ENCODE peak calls at places on chromosomes 1 and 21, in nine cellular contexts. One of them, this sample, is unnamed.

GRCh38 chr1:2104621-2105427 is 54.6 kb downstream of the PRKCZ start:
- DNase-seq in IMR-90: peak; percentile 30
- DNase-seq in PC-3: no peak
- DNase-seq in endothelial cell of umbilical vein: no peak
- DNase-seq in neural progenitor cell: peak; percentile 41
- DNase-seq in GM23338: peak; percentile 59
- DNase-seq in astrocyte: no peak
- DNase-seq in GM23248: peak; percentile 23
- DNase-seq in trophoblast cell: peak; percentile 99
- DNase-seq in this sample: no peak

GRCh38 chr1:204567067-204567466 is 50.9 kb downstream of the MDM4 start:
- DNase-seq in IMR-90: no peak
- DNase-seq in PC-3: peak; percentile 88
- DNase-seq in endothelial cell of umbilical vein: no peak
- DNase-seq in neural progenitor cell: no peak
- DNase-seq in GM23338: no peak
- DNase-seq in astrocyte: no peak
- DNase-seq in GM23248: no peak
- DNase-seq in trophoblast cell: no peak
- DNase-seq in this sample: no peak

GRCh38 chr1:168234846-168235547 is 9.2 kb downstream of the SFT2D2 start:
- DNase-seq in IMR-90: peak; percentile 43
- DNase-seq in PC-3: peak; percentile 84
- DNase-seq in endothelial cell of umbilical vein: peak; percentile 64
- DNase-seq in neural progenitor cell: peak; percentile 59
- DNase-seq in GM23338: peak; percentile 86
- DNase-seq in astrocyte: peak; percentile 25
- DNase-seq in GM23248: peak; percentile 77
- DNase-seq in trophoblast cell: peak; percentile 77
- DNase-seq in this sample: peak; percentile 36

GRCh38 chr1:231157311-231157710 is 4.5 kb upstream of the TRIM67 start:
- DNase-seq in IMR-90: no peak
- DNase-seq in PC-3: no peak
- DNase-seq in endothelial cell of umbilical vein: no peak
- DNase-seq in neural progenitor cell: no peak
- DNase-seq in GM23338: no peak
- DNase-seq in astrocyte: no peak
- DNase-seq in GM23248: no peak
- DNase-seq in trophoblast cell: peak; percentile 77
- DNase-seq in this sample: no peak

GRCh38 chr1:19650416-19651140 is 6.5 kb downstream of the NBL1 start:
- DNase-seq in IMR-90: no peak
- DNase-seq in PC-3: no peak
- DNase-seq in endothelial cell of umbilical vein: no peak
- DNase-seq in neural progenitor cell: no peak
- DNase-seq in GM23338: no peak
- DNase-seq in astrocyte: no peak
- DNase-seq in GM23248: peak; percentile 41
- DNase-seq in trophoblast cell: no peak
- DNase-seq in this sample: no peak

GRCh38 chr1:111441573-111442192 is 7.4 kb downstream of the WDR77 start:
- DNase-seq in IMR-90: peak; percentile 25
- DNase-seq in PC-3: peak; percentile 35
- DNase-seq in endothelial cell of umbilical vein: peak; percentile 29
- DNase-seq in neural progenitor cell: peak; percentile 68
- DNase-seq in GM23338: peak; percentile 82
- DNase-seq in astrocyte: no peak
- DNase-seq in GM23248: peak; percentile 22
- DNase-seq in trophoblast cell: peak; percentile 47
- DNase-seq in this sample: peak; percentile 36

GRCh38 chr1:53896673-53897229 is 2.8 kb downstream of the DIO1 start:
- DNase-seq in IMR-90: peak; percentile 87
- DNase-seq in PC-3: peak; percentile 80
- DNase-seq in endothelial cell of umbilical vein: no peak
- DNase-seq in neural progenitor cell: no peak
- DNase-seq in GM23338: no peak
- DNase-seq in astrocyte: peak; percentile 82
- DNase-seq in GM23248: peak; percentile 91
- DNase-seq in trophoblast cell: peak; percentile 9
- DNase-seq in this sample: peak; percentile 92

GRCh38 chr1:162899422-162900168 is 38.6 kb upstream of the CCDC190 start:
- DNase-seq in IMR-90: peak; percentile 94
- DNase-seq in PC-3: peak; percentile 85
- DNase-seq in endothelial cell of umbilical vein: no peak
- DNase-seq in neural progenitor cell: no peak
- DNase-seq in GM23338: no peak
- DNase-seq in astrocyte: peak; percentile 96
- DNase-seq in GM23248: peak; percentile 95
- DNase-seq in trophoblast cell: no peak
- DNase-seq in this sample: peak; percentile 67

GRCh38 chr1:3319874-3320245 is 134.6 kb upstream of the ARHGEF16 start:
- DNase-seq in IMR-90: peak; percentile 49
- DNase-seq in PC-3: peak; percentile 90
- DNase-seq in endothelial cell of umbilical vein: peak; percentile 32
- DNase-seq in neural progenitor cell: peak; percentile 70
- DNase-seq in GM23338: peak; percentile 82
- DNase-seq in astrocyte: peak; percentile 25
- DNase-seq in GM23248: peak; percentile 60
- DNase-seq in trophoblast cell: peak; percentile 48
- DNase-seq in this sample: peak; percentile 56

GRCh38 chr1:228145050-228145343 is 4.7 kb upstream of the GJC2 start:
- DNase-seq in IMR-90: no peak
- DNase-seq in PC-3: no peak
- DNase-seq in endothelial cell of umbilical vein: no peak
- DNase-seq in neural progenitor cell: no peak
- DNase-seq in GM23338: no peak
- DNase-seq in astrocyte: no peak
- DNase-seq in GM23248: no peak
- DNase-seq in trophoblast cell: no peak
- DNase-seq in this sample: no peak

GRCh38 chr1:72724951-72725863 is 442.9 kb upstream of the NEGR1 start:
- DNase-seq in IMR-90: no peak
- DNase-seq in PC-3: peak; percentile 24
- DNase-seq in endothelial cell of umbilical vein: no peak
- DNase-seq in neural progenitor cell: peak; percentile 77
- DNase-seq in GM23338: peak; percentile 83
- DNase-seq in astrocyte: no peak
- DNase-seq in GM23248: no peak
- DNase-seq in trophoblast cell: no peak
- DNase-seq in this sample: no peak

GRCh38 chr1:2499986-2500596 is 24.0 kb downstream of the PLCH2 start:
- DNase-seq in IMR-90: no peak
- DNase-seq in PC-3: no peak
- DNase-seq in endothelial cell of umbilical vein: no peak
- DNase-seq in neural progenitor cell: no peak
- DNase-seq in GM23338: no peak
- DNase-seq in astrocyte: no peak
- DNase-seq in GM23248: no peak
- DNase-seq in trophoblast cell: no peak
- DNase-seq in this sample: no peak

GRCh38 chr1:171403396-171403795 is 81.9 kb upstream of the PRRC2C start:
- DNase-seq in IMR-90: no peak
- DNase-seq in PC-3: peak; percentile 21
- DNase-seq in endothelial cell of umbilical vein: no peak
- DNase-seq in neural progenitor cell: no peak
- DNase-seq in GM23338: peak; percentile 13
- DNase-seq in astrocyte: no peak
- DNase-seq in GM23248: peak; percentile 19
- DNase-seq in trophoblast cell: peak; percentile 47
- DNase-seq in this sample: no peak

GRCh38 chr1:30677471-30677870 is 45.9 kb downstream of the MATN1 start:
- DNase-seq in IMR-90: no peak
- DNase-seq in PC-3: no peak
- DNase-seq in endothelial cell of umbilical vein: peak; percentile 6
- DNase-seq in neural progenitor cell: no peak
- DNase-seq in GM23338: no peak
- DNase-seq in astrocyte: no peak
- DNase-seq in GM23248: no peak
- DNase-seq in trophoblast cell: no peak
- DNase-seq in this sample: no peak

GRCh38 chr21:36509966-36510742 is 30.2 kb upstream of the CLDN14 start:
- DNase-seq in IMR-90: no peak
- DNase-seq in PC-3: peak; percentile 93
- DNase-seq in endothelial cell of umbilical vein: peak; percentile 36
- DNase-seq in neural progenitor cell: no peak
- DNase-seq in GM23338: no peak
- DNase-seq in astrocyte: no peak
- DNase-seq in GM23248: no peak
- DNase-seq in trophoblast cell: peak; percentile 98
- DNase-seq in this sample: no peak
- H3K36me3 ChIP-seq in IMR-90: no peaks in the 10 kb centered on the region
- H3K36me3 ChIP-seq in PC-3: no peaks in the 10 kb centered on the region
- H3K36me3 ChIP-seq in endothelial cell of umbilical vein: no peaks in the 10 kb centered on the region
- H3K36me3 ChIP-seq in neural progenitor cell: no peaks in the 10 kb centered on the region
- H3K36me3 ChIP-seq in GM23338: no peaks in the 10 kb centered on the region
- H3K36me3 ChIP-seq in astrocyte: no peaks in the 10 kb centered on the region
- H3K36me3 ChIP-seq in GM23248: no peaks in the 10 kb centered on the region
- H3K36me3 ChIP-seq in trophoblast cell: no peaks in the 10 kb centered on the region
- H3K36me3 ChIP-seq in this sample: no peaks in the 10 kb centered on the region

DNA sequence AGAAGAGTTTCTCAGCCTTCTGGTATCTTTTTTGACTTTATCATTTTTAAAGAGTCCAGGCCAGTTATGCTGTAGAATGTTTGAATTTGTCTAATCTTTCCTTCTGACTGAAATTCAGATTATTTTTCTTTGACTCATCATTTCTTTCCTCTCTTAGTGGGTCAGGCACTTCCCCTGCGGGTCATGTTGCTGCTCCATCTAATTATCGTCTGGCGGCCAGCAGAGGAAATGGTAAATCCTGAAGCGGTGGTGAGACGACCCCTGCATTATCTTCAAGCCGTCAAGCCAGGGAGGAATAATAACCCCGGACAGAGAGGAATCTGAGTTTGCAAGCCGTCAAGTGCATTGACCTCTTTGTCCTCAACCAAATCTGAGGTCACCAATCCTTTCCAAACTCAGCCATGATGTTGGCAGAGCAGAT is 102.1 kb downstream of the ADSS2 start:
- DNase-seq in IMR-90: peak; percentile 31
- DNase-seq in PC-3: no peak
- DNase-seq in endothelial cell of umbilical vein: peak; percentile 86
- DNase-seq in neural progenitor cell: no peak
- DNase-seq in GM23338: no peak
- DNase-seq in astrocyte: peak; percentile 33
- DNase-seq in GM23248: peak; percentile 52
- DNase-seq in trophoblast cell: peak; percentile 79
- DNase-seq in this sample: no peak
- H2AFZ ChIP-seq in IMR-90: peak overlapping the region; percentile 71
- H2AFZ ChIP-seq in PC-3: no peak overlapping the region
- H2AFZ ChIP-seq in endothelial cell of umbilical vein: no peak overlapping the region
- H2AFZ ChIP-seq in neural progenitor cell: no peak overlapping the region
- H2AFZ ChIP-seq in GM23338: peak overlapping the region; percentile 63
- H2AFZ ChIP-seq in astrocyte: peak overlapping the region; percentile 64
- H2AFZ ChIP-seq in GM23248: peak overlapping the region; percentile 60
- H2AFZ ChIP-seq in trophoblast cell: no peak overlapping the region
- H2AFZ ChIP-seq in this sample: no peak overlapping the region

DNA sequence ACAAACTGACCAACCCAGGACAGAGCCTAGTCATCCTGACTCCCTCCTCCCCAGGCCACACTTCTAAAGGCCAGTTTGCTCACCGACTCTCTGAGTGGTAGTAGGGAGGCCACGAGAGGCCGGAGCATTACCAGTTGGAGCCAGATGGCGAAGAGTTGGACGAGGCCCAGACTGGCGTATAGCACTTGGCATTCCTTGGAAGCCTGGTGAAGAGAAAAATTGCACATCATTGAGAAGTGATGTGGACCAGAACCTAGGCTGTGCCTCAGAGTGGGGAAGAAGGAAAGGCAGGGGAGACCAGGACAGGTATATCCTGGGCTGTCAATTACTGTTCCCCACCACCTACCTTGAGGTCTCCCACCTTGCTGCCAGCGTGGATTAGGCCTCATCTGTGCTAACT is 12.2 kb downstream of the PABPC4 start:
- DNase-seq in IMR-90: no peak
- DNase-seq in PC-3: no peak
- DNase-seq in endothelial cell of umbilical vein: no peak
- DNase-seq in neural progenitor cell: no peak
- DNase-seq in GM23338: no peak
- DNase-seq in astrocyte: no peak
- DNase-seq in GM23248: no peak
- DNase-seq in trophoblast cell: no peak
- DNase-seq in this sample: no peak
- H3K36me3 ChIP-seq in IMR-90: peaks cover 72% of the 10 kb centered on the region
- H3K36me3 ChIP-seq in PC-3: peaks cover 86% of the 10 kb centered on the region
- H3K36me3 ChIP-seq in endothelial cell of umbilical vein: peaks cover 68% of the 10 kb centered on the region
- H3K36me3 ChIP-seq in neural progenitor cell: peaks cover 35% of the 10 kb centered on the region
- H3K36me3 ChIP-seq in GM23338: peaks cover 89% of the 10 kb centered on the region
- H3K36me3 ChIP-seq in astrocyte: peaks cover 88% of the 10 kb centered on the region
- H3K36me3 ChIP-seq in GM23248: peaks cover 88% of the 10 kb centered on the region
- H3K36me3 ChIP-seq in trophoblast cell: peaks cover 73% of the 10 kb centered on the region
- H3K36me3 ChIP-seq in this sample: peaks cover 44% of the 10 kb centered on the region

GRCh38 chr1:161185282-161185682 is 8.0 kb upstream of the B4GALT3 start:
- DNase-seq in IMR-90: peak; percentile 67
- DNase-seq in PC-3: no peak
- DNase-seq in endothelial cell of umbilical vein: peak; percentile 99
- DNase-seq in neural progenitor cell: no peak
- DNase-seq in GM23338: no peak
- DNase-seq in astrocyte: peak; percentile 57
- DNase-seq in GM23248: peak; percentile 61
- DNase-seq in trophoblast cell: peak; percentile 37
- DNase-seq in this sample: peak; percentile 59

GRCh38 chr1:161180643-161181042 is 3.3 kb upstream of the B4GALT3 start:
- DNase-seq in IMR-90: no peak
- DNase-seq in PC-3: peak; percentile 57
- DNase-seq in endothelial cell of umbilical vein: no peak
- DNase-seq in neural progenitor cell: peak; percentile 27
- DNase-seq in GM23338: peak; percentile 63
- DNase-seq in astrocyte: no peak
- DNase-seq in GM23248: peak; percentile 47
- DNase-seq in trophoblast cell: no peak
- DNase-seq in this sample: no peak

GRCh38 chr1:161179698-161180097 is 2.4 kb upstream of the B4GALT3 start:
- DNase-seq in IMR-90: no peak
- DNase-seq in PC-3: no peak
- DNase-seq in endothelial cell of umbilical vein: no peak
- DNase-seq in neural progenitor cell: no peak
- DNase-seq in GM23338: no peak
- DNase-seq in astrocyte: no peak
- DNase-seq in GM23248: no peak
- DNase-seq in trophoblast cell: peak; percentile 96
- DNase-seq in this sample: no peak

GRCh38 chr1:161185732-161186311 is 8.5 kb upstream of the B4GALT3 start:
- DNase-seq in IMR-90: no peak
- DNase-seq in PC-3: no peak
- DNase-seq in endothelial cell of umbilical vein: no peak
- DNase-seq in neural progenitor cell: no peak
- DNase-seq in GM23338: no peak
- DNase-seq in astrocyte: no peak
- DNase-seq in GM23248: no peak
- DNase-seq in trophoblast cell: peak; percentile 20
- DNase-seq in this sample: no peak

DNA sequence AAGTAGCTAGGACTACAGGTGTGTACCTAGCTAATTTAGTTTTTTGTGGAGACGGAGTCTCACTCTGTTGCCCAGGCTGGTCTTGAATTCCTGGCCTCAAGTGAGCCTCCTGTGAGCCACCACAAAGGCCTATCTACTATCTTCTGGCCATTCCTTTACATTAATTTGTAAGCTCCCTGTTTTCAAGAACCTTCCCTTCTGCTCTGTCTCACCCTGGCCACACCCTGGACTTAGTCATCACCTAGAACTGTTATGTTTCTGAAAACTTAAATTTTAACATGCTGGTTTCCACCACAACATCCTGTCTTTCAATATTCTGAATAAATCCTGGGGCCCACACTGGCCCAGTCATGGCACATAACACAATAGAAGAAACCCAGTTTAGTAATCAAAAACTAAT is 4.9 kb upstream of the B4GALT3 start:
- DNase-seq in IMR-90: peak; percentile 60
- DNase-seq in PC-3: peak; percentile 77
- DNase-seq in endothelial cell of umbilical vein: no peak
- DNase-seq in neural progenitor cell: no peak
- DNase-seq in GM23338: no peak
- DNase-seq in astrocyte: peak; percentile 33
- DNase-seq in GM23248: peak; percentile 84
- DNase-seq in trophoblast cell: peak; percentile 53
- DNase-seq in this sample: peak; percentile 62
- H2AFZ ChIP-seq in IMR-90: peak overlapping the region; percentile 71
- H2AFZ ChIP-seq in PC-3: peak overlapping the region; percentile 42
- H2AFZ ChIP-seq in endothelial cell of umbilical vein: peak overlapping the region; percentile 55
- H2AFZ ChIP-seq in neural progenitor cell: no peak overlapping the region
- H2AFZ ChIP-seq in GM23338: no peak overlapping the region
- H2AFZ ChIP-seq in astrocyte: peak overlapping the region; percentile 23
- H2AFZ ChIP-seq in GM23248: peak overlapping the region; percentile 38
- H2AFZ ChIP-seq in trophoblast cell: no peak overlapping the region
- H2AFZ ChIP-seq in this sample: no peak overlapping the region